ENCODE peak calls at places on chromosome 10, in eight cellular contexts. Y, D, L, J, Z, G, X and P are unnamed samples.

GRCh38 chr10:20891338-20891714 is 5.8 kb downstream of the NEBL start:
- DNase-seq in Y (no peak), D (no peak), L (no peak), J (peak; percentile 43), Z (no peak), G (no peak), X (no peak), P (no peak)

GRCh38 chr10:119346063-119346835 is 138.9 kb downstream of the GRK5 start:
- DNase-seq in Y (no peak), D (no peak), L (no peak), J (no peak), Z (no peak), G (no peak), X (no peak), P (no peak)

GRCh38 chr10:68471063-68471585 is 649 bp downstream of the DNA2 start:
- DNase-seq in Y (no peak), D (no peak), L (peak; percentile 9), J (peak; percentile 2), Z (no peak), G (peak; percentile 18), X (no peak), P (no peak)

GRCh38 chr10:66833861-66834260 is 92.0 kb upstream of the LRRTM3 start:
- DNase-seq in Y (no peak), D (no peak), L (no peak), J (peak; percentile 77), Z (no peak), G (no peak), X (no peak), P (no peak)

GRCh38 chr10:62093863-62094291 is 174.8 kb downstream of the RTKN2 start:
- DNase-seq in Y (no peak), D (no peak), L (no peak), J (peak; percentile 85), Z (no peak), G (peak; percentile 93), X (no peak), P (no peak)

GRCh38 chr10:103278862-103279298 is 1.9 kb downstream of the INA start:
- DNase-seq in Y (no peak), D (peak; percentile 60), L (peak; percentile 23), J (peak; percentile 46), Z (peak; percentile 48), G (peak; percentile 28), X (no peak), P (peak; percentile 75)

GRCh38 chr10:33136271-33136670 is 178.2 kb upstream of the ITGB1 start:
- DNase-seq in Y (no peak), D (no peak), L (no peak), J (peak; percentile 95), Z (no peak), G (peak; percentile 84), X (no peak), P (no peak)

GRCh38 chr10:12243860-12244620 is 48.1 kb downstream of the CDC123 start:
- DNase-seq in Y (no peak), D (no peak), L (peak; percentile 80), J (no peak), Z (no peak), G (no peak), X (no peak), P (no peak)

GRCh38 chr10:71268247-71268691 is 50.8 kb upstream of the SLC29A3 start:
- DNase-seq in Y (no peak), D (peak; percentile 39), L (no peak), J (no peak), Z (peak; percentile 44), G (peak; percentile 25), X (no peak), P (no peak)

GRCh38 chr10:130218181-130218641 is 82.0 kb downstream of the GLRX3 start:
- DNase-seq in Y (no peak), D (no peak), L (no peak), J (no peak), Z (no peak), G (no peak), X (no peak), P (no peak)

GRCh38 chr10:83229991-83230390 is 909.3 kb upstream of the GHITM start:
- DNase-seq in Y (no peak), D (no peak), L (no peak), J (no peak), Z (no peak), G (no peak), X (no peak), P (no peak)

GRCh38 chr10:18233775-18234174 is 93.6 kb downstream of the CACNB2 start:
- DNase-seq in Y (no peak), D (peak; percentile 11), L (no peak), J (peak; percentile 76), Z (no peak), G (no peak), X (no peak), P (no peak)

GRCh38 chr10:131107970-131108369 is 203.6 kb downstream of the TCERG1L start:
- DNase-seq in Y (no peak), D (no peak), L (no peak), J (no peak), Z (no peak), G (no peak), X (no peak), P (no peak)

GRCh38 chr10:92572362-92573090 is 1.4 kb downstream of the IDE start:
- DNase-seq in Y (no peak), D (no peak), L (no peak), J (no peak), Z (no peak), G (no peak), X (no peak), P (no peak)

GRCh38 chr10:20614911-20615310 is 282.2 kb downstream of the NEBL start:
- DNase-seq in Y (no peak), D (no peak), L (no peak), J (no peak), Z (no peak), G (no peak), X (no peak), P (no peak)

GRCh38 chr10:71770255-71770654 is 3.1 kb downstream of the VSIR start:
- DNase-seq in Y (no peak), D (no peak), L (no peak), J (no peak), Z (no peak), G (no peak), X (peak; percentile 52), P (no peak)

GRCh38 chr10:27366769-27367168 is 126.2 kb upstream of the ACBD5 start:
- DNase-seq in Y (no peak), D (no peak), L (peak; percentile 10), J (no peak), Z (no peak), G (no peak), X (no peak), P (no peak)